ENCODE peak calls at places on chromosomes 12 and 14, in five cellular contexts. One of them, this sample, is unnamed. For H3K27me3, the result is how much of the 10 kb centered on the place peaks cover.

GRCh38 chr12:65464930-65465329 is 186.4 kb downstream of the MSRB3 start:
- DNase-seq in brain microvascular endothelial cell: peak
- DNase-seq in fibroblast of lung: peak
- DNase-seq in IMR-90: peak
- DNase-seq in adrenal gland: no peak
- DNase-seq in this sample: no peak

GRCh38 chr14:27938392-27938791 is 828.2 kb upstream of the FOXG1 start:
- DNase-seq in brain microvascular endothelial cell: no peak
- DNase-seq in fibroblast of lung: no peak
- DNase-seq in IMR-90: no peak
- DNase-seq in adrenal gland: no peak
- DNase-seq in this sample: no peak

GRCh38 chr12:105982022-105982421 is 156.7 kb downstream of the NUAK1 start:
- DNase-seq in brain microvascular endothelial cell: no peak
- DNase-seq in fibroblast of lung: no peak
- DNase-seq in IMR-90: no peak
- DNase-seq in adrenal gland: no peak
- DNase-seq in this sample: no peak

GRCh38 chr14:91255820-91256219 is 11.3 kb upstream of the GPR68 start:
- DNase-seq in brain microvascular endothelial cell: no peak
- DNase-seq in fibroblast of lung: no peak
- DNase-seq in IMR-90: no peak
- DNase-seq in adrenal gland: no peak
- DNase-seq in this sample: no peak

GRCh38 chr12:46950116-46950515 is 124.3 kb upstream of the SLC38A4 start:
- DNase-seq in brain microvascular endothelial cell: no peak
- DNase-seq in fibroblast of lung: no peak
- DNase-seq in IMR-90: no peak
- DNase-seq in adrenal gland: no peak
- DNase-seq in this sample: no peak

GRCh38 chr12:64890873-64891468 is 66.5 kb downstream of the TBC1D30 start:
- DNase-seq in brain microvascular endothelial cell: peak
- DNase-seq in fibroblast of lung: peak
- DNase-seq in IMR-90: peak
- DNase-seq in adrenal gland: no peak
- DNase-seq in this sample: no peak

GRCh38 chr12:48853228-48853688 is 1.3 kb upstream of the DDX23 start:
- DNase-seq in brain microvascular endothelial cell: peak
- DNase-seq in fibroblast of lung: peak
- DNase-seq in IMR-90: peak
- DNase-seq in adrenal gland: peak
- DNase-seq in this sample: peak

GRCh38 chr14:85731198-85731597 is 201.3 kb downstream of the FLRT2 start:
- DNase-seq in brain microvascular endothelial cell: peak
- DNase-seq in fibroblast of lung: peak
- DNase-seq in IMR-90: peak
- DNase-seq in adrenal gland: no peak
- DNase-seq in this sample: no peak

GRCh38 chr12:1351926-1352325 is 242.5 kb downstream of the FBXL14 start:
- DNase-seq in brain microvascular endothelial cell: no peak
- DNase-seq in fibroblast of lung: no peak
- DNase-seq in IMR-90: peak
- DNase-seq in adrenal gland: no peak
- DNase-seq in this sample: no peak

GRCh38 chr14:38405851-38406630 is 150.1 kb upstream of the CLEC14A start:
- DNase-seq in brain microvascular endothelial cell: peak
- DNase-seq in fibroblast of lung: peak
- DNase-seq in IMR-90: peak
- DNase-seq in adrenal gland: no peak
- DNase-seq in this sample: no peak

GRCh38 chr14:73750161-73750901 is 36.1 kb upstream of the PNMA1 start:
- DNase-seq in brain microvascular endothelial cell: no peak
- DNase-seq in fibroblast of lung: no peak
- DNase-seq in IMR-90: no peak
- DNase-seq in adrenal gland: no peak
- DNase-seq in this sample: no peak

GRCh38 chr12:52585001-52585400 is 11.4 kb upstream of the KRT74 start:
- DNase-seq in brain microvascular endothelial cell: no peak
- DNase-seq in fibroblast of lung: no peak
- DNase-seq in IMR-90: no peak
- DNase-seq in adrenal gland: no peak
- DNase-seq in this sample: no peak

GRCh38 chr12:114692558-114693531 is 8.9 kb upstream of the TBX3 start:
- DNase-seq in brain microvascular endothelial cell: no peak
- DNase-seq in fibroblast of lung: no peak
- DNase-seq in IMR-90: no peak
- DNase-seq in adrenal gland: peak
- DNase-seq in this sample: no peak

GRCh38 chr12:114696443-114697245 is 12.7 kb upstream of the TBX3 start:
- DNase-seq in brain microvascular endothelial cell: no peak
- DNase-seq in fibroblast of lung: no peak
- DNase-seq in IMR-90: no peak
- DNase-seq in adrenal gland: no peak
- DNase-seq in this sample: no peak

GRCh38 chr12:114693532-114693931 is 9.6 kb upstream of the TBX3 start:
- DNase-seq in brain microvascular endothelial cell: no peak
- DNase-seq in fibroblast of lung: no peak
- DNase-seq in IMR-90: no peak
- DNase-seq in adrenal gland: no peak
- DNase-seq in this sample: no peak

GRCh38 chr12:114695305-114695592 is 11.3 kb upstream of the TBX3 start:
- DNase-seq in brain microvascular endothelial cell: no peak
- DNase-seq in fibroblast of lung: no peak
- DNase-seq in IMR-90: no peak
- DNase-seq in adrenal gland: no peak
- DNase-seq in this sample: no peak

GRCh38 chr12:114694436-114695304 is 10.7 kb upstream of the TBX3 start:
- DNase-seq in brain microvascular endothelial cell: no peak
- DNase-seq in fibroblast of lung: no peak
- DNase-seq in IMR-90: no peak
- DNase-seq in adrenal gland: no peak
- DNase-seq in this sample: no peak
- H3K27me3 ChIP-seq in brain microvascular endothelial cell: half or more
- H3K27me3 ChIP-seq in fibroblast of lung: under half
- H3K27me3 ChIP-seq in IMR-90: under half
- H3K27me3 ChIP-seq in adrenal gland: under half
- H3K27me3 ChIP-seq in this sample: under half

GRCh38 chr14:88196925-88197324 is 126.1 kb downstream of the KCNK10 start:
- DNase-seq in brain microvascular endothelial cell: no peak
- DNase-seq in fibroblast of lung: no peak
- DNase-seq in IMR-90: no peak
- DNase-seq in adrenal gland: no peak
- DNase-seq in this sample: no peak
- H3K27me3 ChIP-seq in brain microvascular endothelial cell: under half
- H3K27me3 ChIP-seq in fibroblast of lung: under half
- H3K27me3 ChIP-seq in IMR-90: under half
- H3K27me3 ChIP-seq in adrenal gland: under half
- H3K27me3 ChIP-seq in this sample: under half

GRCh38 chr12:78210494-78210860 is 379.8 kb downstream of the NAV3 start:
- DNase-seq in brain microvascular endothelial cell: no peak
- DNase-seq in fibroblast of lung: peak
- DNase-seq in IMR-90: no peak
- DNase-seq in adrenal gland: no peak
- DNase-seq in this sample: no peak

GRCh38 chr12:78210894-78211302 is 380.2 kb downstream of the NAV3 start:
- DNase-seq in brain microvascular endothelial cell: peak
- DNase-seq in fibroblast of lung: peak
- DNase-seq in IMR-90: peak
- DNase-seq in adrenal gland: no peak
- DNase-seq in this sample: no peak

GRCh38 chr12:78209851-78210493 is 379.3 kb downstream of the NAV3 start:
- DNase-seq in brain microvascular endothelial cell: no peak
- DNase-seq in fibroblast of lung: peak
- DNase-seq in IMR-90: peak
- DNase-seq in adrenal gland: no peak
- DNase-seq in this sample: no peak

GRCh38 chr12:78208106-78208505 is 377.4 kb downstream of the NAV3 start:
- DNase-seq in brain microvascular endothelial cell: no peak
- DNase-seq in fibroblast of lung: peak
- DNase-seq in IMR-90: peak
- DNase-seq in adrenal gland: no peak
- DNase-seq in this sample: no peak

DNA sequence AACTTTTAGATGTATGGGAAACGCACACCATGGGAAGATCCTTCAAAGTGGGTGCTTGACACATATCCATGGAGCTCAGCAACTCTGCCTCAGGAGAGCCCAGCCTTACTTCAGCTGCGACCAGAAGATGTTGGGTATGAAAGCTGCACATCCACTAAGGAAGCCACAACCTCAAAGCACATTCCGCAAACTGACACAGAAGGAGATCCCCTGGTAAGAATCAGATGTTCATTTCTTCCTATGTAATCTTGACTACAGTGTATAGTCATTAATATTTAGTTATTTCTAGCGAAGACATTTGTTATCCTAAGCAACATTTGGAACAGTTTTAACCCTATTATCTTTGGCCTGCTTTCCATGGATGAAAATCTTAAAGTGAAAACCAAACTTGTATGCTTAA is 374.2 kb downstream of the NAV3 start:
- DNase-seq in brain microvascular endothelial cell: peak
- DNase-seq in fibroblast of lung: no peak
- DNase-seq in IMR-90: peak
- DNase-seq in adrenal gland: no peak
- DNase-seq in this sample: no peak
- H3K27me3 ChIP-seq in brain microvascular endothelial cell: under half
- H3K27me3 ChIP-seq in fibroblast of lung: under half
- H3K27me3 ChIP-seq in IMR-90: under half
- H3K27me3 ChIP-seq in adrenal gland: under half
- H3K27me3 ChIP-seq in this sample: under half

DNA sequence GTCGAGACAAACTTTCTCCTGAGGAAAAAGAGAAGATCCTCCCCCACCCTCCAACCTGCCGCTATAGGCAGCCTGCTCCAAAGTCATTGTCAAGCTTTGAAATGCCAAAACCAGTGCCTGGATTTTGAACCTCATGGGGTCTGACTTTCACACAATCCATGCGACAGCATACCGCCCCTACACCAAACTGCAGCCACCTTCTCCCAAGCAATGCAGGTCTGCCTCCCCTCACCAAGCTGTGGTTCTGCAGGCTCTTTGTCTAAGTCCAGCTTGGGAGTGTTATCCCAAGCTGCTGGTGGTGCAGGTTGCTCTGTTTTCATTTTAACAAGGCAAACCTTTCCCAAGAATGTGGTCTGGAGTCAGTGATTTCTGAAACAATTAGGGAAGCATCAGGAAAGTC is 12.4 kb downstream of the TBX5 start:
- DNase-seq in brain microvascular endothelial cell: no peak
- DNase-seq in fibroblast of lung: no peak
- DNase-seq in IMR-90: no peak
- DNase-seq in adrenal gland: no peak
- DNase-seq in this sample: no peak
- H3K27me3 ChIP-seq in brain microvascular endothelial cell: under half
- H3K27me3 ChIP-seq in fibroblast of lung: under half
- H3K27me3 ChIP-seq in IMR-90: under half
- H3K27me3 ChIP-seq in adrenal gland: half or more
- H3K27me3 ChIP-seq in this sample: under half

DNA sequence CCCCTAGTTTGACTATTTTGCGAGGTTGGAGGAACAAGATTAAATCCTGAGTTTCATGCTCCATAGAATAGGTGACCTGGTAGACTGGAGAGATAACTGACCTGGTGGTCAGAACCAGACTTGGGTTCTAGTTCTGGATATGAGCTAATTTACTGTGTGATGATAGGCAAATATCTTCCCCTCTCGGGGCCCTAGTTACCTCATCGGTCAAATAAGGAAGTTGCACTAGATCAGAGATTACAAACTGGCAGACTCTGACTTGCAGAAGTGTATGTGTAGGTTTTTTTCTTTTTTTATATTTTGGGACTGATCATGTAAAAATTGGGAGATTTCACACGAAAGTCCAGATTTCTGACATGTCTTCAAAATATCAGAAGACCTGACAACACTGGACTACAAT is 37.0 kb downstream of the RPH3A start:
- DNase-seq in brain microvascular endothelial cell: no peak
- DNase-seq in fibroblast of lung: no peak
- DNase-seq in IMR-90: no peak
- DNase-seq in adrenal gland: no peak
- DNase-seq in this sample: no peak
- H3K27me3 ChIP-seq in brain microvascular endothelial cell: under half
- H3K27me3 ChIP-seq in fibroblast of lung: under half
- H3K27me3 ChIP-seq in IMR-90: under half
- H3K27me3 ChIP-seq in adrenal gland: under half
- H3K27me3 ChIP-seq in this sample: under half

DNA sequence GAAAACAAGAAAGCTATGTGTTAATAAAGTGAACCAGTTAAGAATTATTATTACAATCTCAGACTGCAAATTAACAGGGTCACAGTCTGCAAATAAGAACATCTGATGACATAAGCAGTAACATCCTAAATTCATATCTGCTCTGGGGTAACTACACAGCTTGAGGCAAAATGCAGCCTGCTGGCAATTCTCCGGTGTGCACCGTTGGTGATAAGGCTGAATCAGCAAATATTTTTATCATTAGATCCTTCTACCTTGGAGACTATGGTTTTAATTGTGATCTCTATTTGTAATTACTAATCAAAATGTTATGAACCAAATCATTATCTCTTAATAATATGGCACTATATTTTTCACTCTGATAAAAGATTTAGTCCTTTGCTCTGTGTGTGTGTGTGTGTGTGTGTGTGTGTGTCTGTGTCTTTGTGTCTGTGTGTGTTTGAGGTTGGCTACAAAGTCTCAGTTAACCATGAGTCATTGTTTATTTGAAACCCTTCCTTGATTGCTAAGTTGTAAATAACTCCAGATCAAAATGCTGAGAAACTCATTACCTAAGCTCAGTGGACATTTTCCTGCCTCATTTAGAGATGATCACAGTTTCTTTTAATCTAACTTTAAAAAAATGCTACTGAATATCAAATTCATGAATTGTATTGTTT is 442.6 kb downstream of the GXYLT1 start:
- DNase-seq in brain microvascular endothelial cell: no peak
- DNase-seq in fibroblast of lung: no peak
- DNase-seq in IMR-90: no peak
- DNase-seq in adrenal gland: no peak
- DNase-seq in this sample: no peak
- H3K27me3 ChIP-seq in brain microvascular endothelial cell: under half
- H3K27me3 ChIP-seq in fibroblast of lung: under half
- H3K27me3 ChIP-seq in IMR-90: under half
- H3K27me3 ChIP-seq in adrenal gland: under half
- H3K27me3 ChIP-seq in this sample: under half

GRCh38 chr12:62598846-62599245 is 132.2 kb downstream of the MON2 start:
- DNase-seq in brain microvascular endothelial cell: no peak
- DNase-seq in fibroblast of lung: no peak
- DNase-seq in IMR-90: no peak
- DNase-seq in adrenal gland: no peak
- DNase-seq in this sample: no peak
- H3K27me3 ChIP-seq in brain microvascular endothelial cell: under half
- H3K27me3 ChIP-seq in fibroblast of lung: under half
- H3K27me3 ChIP-seq in IMR-90: under half
- H3K27me3 ChIP-seq in adrenal gland: under half
- H3K27me3 ChIP-seq in this sample: under half

DNA sequence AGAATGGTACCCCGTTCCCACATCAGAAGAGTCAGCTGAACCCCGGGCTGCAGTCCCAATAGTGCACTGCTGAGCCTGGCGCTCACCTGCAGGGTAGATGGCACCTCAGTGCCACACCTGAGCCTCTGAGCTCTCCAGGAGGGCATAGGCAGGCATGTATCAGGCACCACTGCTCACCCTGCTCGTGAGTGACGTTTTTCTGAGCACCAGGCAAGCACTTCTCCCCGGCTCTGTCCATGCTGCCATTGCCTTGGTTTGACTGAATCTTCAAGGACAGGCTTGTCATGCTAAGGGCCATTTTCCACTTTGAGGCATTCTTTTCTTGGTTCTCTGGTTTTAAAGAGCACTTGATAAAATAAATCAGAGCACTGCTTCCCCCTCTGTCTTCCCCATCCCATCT is 161.6 kb upstream of the PRMT8 start:
- DNase-seq in brain microvascular endothelial cell: no peak
- DNase-seq in fibroblast of lung: no peak
- DNase-seq in IMR-90: no peak
- DNase-seq in adrenal gland: no peak
- DNase-seq in this sample: no peak
- H3K27me3 ChIP-seq in brain microvascular endothelial cell: under half
- H3K27me3 ChIP-seq in fibroblast of lung: under half
- H3K27me3 ChIP-seq in IMR-90: under half
- H3K27me3 ChIP-seq in adrenal gland: under half
- H3K27me3 ChIP-seq in this sample: under half